ENCODE peak calls at places on chromosomes 3 and 15, in eight cellular contexts. One of them, this sample, is unnamed.

GRCh38 chr3:113436794-113437193 is 4.5 kb downstream of the CFAP44 start:
- DNase-seq in GM23338: peak; percentile 14
- DNase-seq in prostate gland: no peak
- DNase-seq in SK-N-SH: no peak
- DNase-seq in breast epithelium: no peak
- DNase-seq in stomach: no peak
- DNase-seq in sigmoid colon: no peak
- DNase-seq in transverse colon: no peak
- DNase-seq in this sample: no peak

GRCh38 chr3:59433546-59433945 is 383.7 kb upstream of the CFAP20DC start:
- DNase-seq in stomach: no peak
- DNase-seq in SK-N-SH: no peak
- DNase-seq in GM23338: no peak
- DNase-seq in breast epithelium: no peak
- DNase-seq in transverse colon: no peak
- DNase-seq in prostate gland: no peak
- DNase-seq in sigmoid colon: no peak
- DNase-seq in this sample: no peak

GRCh38 chr3:184360834-184361531 is 422 bp downstream of the CLCN2 start:
- DNase-seq in GM23338: no peak
- DNase-seq in breast epithelium: no peak
- DNase-seq in SK-N-SH: no peak
- DNase-seq in sigmoid colon: no peak
- DNase-seq in prostate gland: no peak
- DNase-seq in transverse colon: no peak
- DNase-seq in stomach: no peak
- DNase-seq in this sample: no peak

GRCh38 chr15:39961051-39961450 is 27.1 kb downstream of the EIF2AK4 start:
- DNase-seq in prostate gland: no peak
- DNase-seq in stomach: no peak
- DNase-seq in sigmoid colon: no peak
- DNase-seq in GM23338: no peak
- DNase-seq in breast epithelium: no peak
- DNase-seq in transverse colon: no peak
- DNase-seq in SK-N-SH: no peak
- DNase-seq in this sample: no peak

GRCh38 chr3:144586382-144586781 is 614.8 kb downstream of the DIPK2A start:
- DNase-seq in prostate gland: no peak
- DNase-seq in stomach: no peak
- DNase-seq in transverse colon: no peak
- DNase-seq in SK-N-SH: no peak
- DNase-seq in sigmoid colon: no peak
- DNase-seq in breast epithelium: no peak
- DNase-seq in GM23338: no peak
- DNase-seq in this sample: no peak

GRCh38 chr3:59388555-59389280 is 338.9 kb upstream of the CFAP20DC start:
- DNase-seq in SK-N-SH: no peak
- DNase-seq in stomach: no peak
- DNase-seq in sigmoid colon: no peak
- DNase-seq in breast epithelium: no peak
- DNase-seq in GM23338: no peak
- DNase-seq in transverse colon: no peak
- DNase-seq in prostate gland: no peak
- DNase-seq in this sample: no peak

GRCh38 chr3:28836199-28836598 is 444.7 kb upstream of the RBMS3 start:
- DNase-seq in breast epithelium: no peak
- DNase-seq in sigmoid colon: no peak
- DNase-seq in stomach: no peak
- DNase-seq in transverse colon: no peak
- DNase-seq in GM23338: no peak
- DNase-seq in prostate gland: no peak
- DNase-seq in SK-N-SH: no peak
- DNase-seq in this sample: no peak

GRCh38 chr3:21294768-21295167 is 456.2 kb downstream of the ZNF385D start:
- DNase-seq in transverse colon: no peak
- DNase-seq in breast epithelium: no peak
- DNase-seq in prostate gland: no peak
- DNase-seq in GM23338: no peak
- DNase-seq in sigmoid colon: no peak
- DNase-seq in stomach: no peak
- DNase-seq in SK-N-SH: no peak
- DNase-seq in this sample: no peak

GRCh38 chr15:40347559-40348470 is 3.0 kb upstream of the PHGR1 start:
- DNase-seq in transverse colon: peak; percentile 89
- DNase-seq in breast epithelium: no peak
- DNase-seq in GM23338: no peak
- DNase-seq in sigmoid colon: no peak
- DNase-seq in stomach: peak; percentile 59
- DNase-seq in SK-N-SH: no peak
- DNase-seq in prostate gland: no peak
- DNase-seq in this sample: no peak

GRCh38 chr15:77266708-77267387 is 153.1 kb downstream of the PEAK1 start:
- DNase-seq in sigmoid colon: no peak
- DNase-seq in SK-N-SH: no peak
- DNase-seq in transverse colon: no peak
- DNase-seq in prostate gland: no peak
- DNase-seq in breast epithelium: no peak
- DNase-seq in GM23338: no peak
- DNase-seq in stomach: no peak
- DNase-seq in this sample: no peak

GRCh38 chr3:52128118-52128683 is 26.0 kb downstream of the POC1A start:
- DNase-seq in GM23338: peak; percentile 9
- DNase-seq in transverse colon: no peak
- DNase-seq in prostate gland: no peak
- DNase-seq in breast epithelium: no peak
- DNase-seq in stomach: peak; percentile 53
- DNase-seq in SK-N-SH: peak; percentile 76
- DNase-seq in sigmoid colon: no peak
- DNase-seq in this sample: no peak

GRCh38 chr15:68301300-68301699 is 23.8 kb downstream of the FEM1B start:
- DNase-seq in breast epithelium: no peak
- DNase-seq in SK-N-SH: no peak
- DNase-seq in transverse colon: no peak
- DNase-seq in stomach: no peak
- DNase-seq in sigmoid colon: no peak
- DNase-seq in prostate gland: no peak
- DNase-seq in GM23338: no peak
- DNase-seq in this sample: no peak

GRCh38 chr3:134336587-134336986 is 37.7 kb downstream of the AMOTL2 start:
- DNase-seq in transverse colon: no peak
- DNase-seq in sigmoid colon: no peak
- DNase-seq in stomach: no peak
- DNase-seq in GM23338: no peak
- DNase-seq in SK-N-SH: no peak
- DNase-seq in breast epithelium: no peak
- DNase-seq in prostate gland: no peak
- DNase-seq in this sample: no peak

GRCh38 chr3:51024765-51025681 is 350.3 kb downstream of the DOCK3 start:
- DNase-seq in sigmoid colon: no peak
- DNase-seq in prostate gland: peak; percentile 5
- DNase-seq in SK-N-SH: no peak
- DNase-seq in breast epithelium: no peak
- DNase-seq in transverse colon: peak; percentile 60
- DNase-seq in GM23338: peak; percentile 3
- DNase-seq in stomach: peak; percentile 50
- DNase-seq in this sample: no peak

GRCh38 chr15:80201256-80202015 is 48.6 kb downstream of the FAH start:
- DNase-seq in stomach: no peak
- DNase-seq in SK-N-SH: no peak
- DNase-seq in breast epithelium: no peak
- DNase-seq in transverse colon: no peak
- DNase-seq in prostate gland: no peak
- DNase-seq in GM23338: no peak
- DNase-seq in sigmoid colon: no peak
- DNase-seq in this sample: peak; percentile 79
- TF ChIP-seq POLR2AphosphoS5 in stomach: no peak
- TF ChIP-seq POLR2AphosphoS5 in SK-N-SH: no peak
- TF ChIP-seq POLR2AphosphoS5 in breast epithelium: no peak
- TF ChIP-seq POLR2AphosphoS5 in transverse colon: no peak
- TF ChIP-seq POLR2AphosphoS5 in prostate gland: no peak
- TF ChIP-seq POLR2AphosphoS5 in GM23338: no peak
- TF ChIP-seq POLR2AphosphoS5 in sigmoid colon: no peak
- TF ChIP-seq POLR2AphosphoS5 in this sample: no peak

DNA sequence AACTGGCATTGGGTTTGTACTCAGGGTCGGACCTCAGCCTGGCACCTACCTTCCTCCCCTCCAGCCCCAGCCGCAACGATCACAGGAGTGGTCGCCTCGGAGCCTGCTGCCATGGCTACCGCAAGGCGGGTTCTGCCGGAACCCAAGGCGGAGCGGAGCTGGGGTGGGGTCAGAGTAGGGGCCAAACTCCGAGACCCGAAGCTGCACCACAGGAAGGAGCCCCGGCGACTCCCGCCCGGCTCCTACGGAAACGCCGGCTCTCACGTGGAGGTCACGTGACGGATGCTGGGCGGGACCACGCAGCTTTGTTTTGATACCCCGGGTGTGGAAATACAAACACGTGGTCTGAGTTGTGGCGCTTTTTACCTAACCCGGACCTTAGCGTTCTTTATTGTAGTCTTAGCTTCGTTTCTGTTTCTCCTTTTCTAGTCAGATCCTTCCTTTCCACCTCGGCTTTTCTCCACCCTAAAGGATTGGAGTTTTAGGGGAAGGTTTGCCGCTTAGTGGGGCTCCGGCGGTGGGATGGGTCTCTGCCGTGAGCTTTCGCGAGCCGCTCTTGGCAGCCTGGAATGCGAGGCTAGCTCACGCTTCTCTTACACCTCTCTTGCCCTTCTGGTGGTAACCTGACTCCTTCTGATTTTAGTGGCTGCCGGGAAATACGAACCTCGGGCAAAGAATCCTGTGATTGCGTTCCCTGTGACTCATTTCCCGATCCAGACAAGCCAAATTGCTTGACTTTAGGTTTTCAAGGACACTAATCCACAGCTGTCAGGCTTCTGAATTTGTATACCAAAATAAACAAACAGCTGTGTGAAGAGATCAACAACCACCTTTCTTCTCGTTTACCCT is at the start of gene HSPBAP1:
- DNase-seq in SK-N-SH: peak; percentile 92
- DNase-seq in sigmoid colon: peak; percentile 96
- DNase-seq in stomach: peak; percentile 93
- DNase-seq in transverse colon: peak; percentile 96
- DNase-seq in breast epithelium: peak; percentile 90
- DNase-seq in GM23338: peak; percentile 98
- DNase-seq in prostate gland: peak; percentile 93
- DNase-seq in this sample: no peak
- TF ChIP-seq POLR2AphosphoS5 in SK-N-SH: peak; percentile 50
- TF ChIP-seq POLR2AphosphoS5 in sigmoid colon: peak; percentile 64
- TF ChIP-seq POLR2AphosphoS5 in stomach: peak; percentile 39
- TF ChIP-seq POLR2AphosphoS5 in transverse colon: peak; percentile 63
- TF ChIP-seq POLR2AphosphoS5 in breast epithelium: peak; percentile 69
- TF ChIP-seq POLR2AphosphoS5 in GM23338: peak; percentile 57
- TF ChIP-seq POLR2AphosphoS5 in prostate gland: peak; percentile 88
- TF ChIP-seq POLR2AphosphoS5 in this sample: peak; percentile 92

DNA sequence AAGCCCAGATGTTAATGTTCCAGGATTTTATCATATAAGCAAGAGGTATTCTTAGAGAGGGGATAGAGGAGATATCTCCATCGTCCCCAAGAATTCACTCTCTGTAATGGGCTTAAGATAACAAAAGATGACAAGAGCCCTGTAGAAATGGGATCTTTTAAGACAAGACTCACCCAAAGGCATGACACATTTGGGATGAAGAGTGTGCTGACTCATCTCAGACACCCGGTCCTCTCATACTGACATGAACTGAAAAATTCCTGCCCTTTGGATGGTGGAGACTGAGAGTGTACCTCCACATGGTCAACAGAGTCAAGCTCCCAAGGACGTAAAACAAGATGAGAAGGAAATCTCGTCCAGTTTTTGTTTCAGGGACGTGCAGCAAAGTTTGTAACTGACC is 11.0 kb downstream of the LEKR1 start:
- DNase-seq in transverse colon: no peak
- DNase-seq in GM23338: no peak
- DNase-seq in prostate gland: no peak
- DNase-seq in stomach: no peak
- DNase-seq in SK-N-SH: no peak
- DNase-seq in breast epithelium: no peak
- DNase-seq in sigmoid colon: no peak
- DNase-seq in this sample: no peak
- TF ChIP-seq POLR2AphosphoS5 in transverse colon: no peak
- TF ChIP-seq POLR2AphosphoS5 in GM23338: no peak
- TF ChIP-seq POLR2AphosphoS5 in prostate gland: no peak
- TF ChIP-seq POLR2AphosphoS5 in stomach: no peak
- TF ChIP-seq POLR2AphosphoS5 in SK-N-SH: no peak
- TF ChIP-seq POLR2AphosphoS5 in breast epithelium: no peak
- TF ChIP-seq POLR2AphosphoS5 in sigmoid colon: no peak
- TF ChIP-seq POLR2AphosphoS5 in this sample: no peak

GRCh38 chr3:186785517-186786018 is 2.2 kb downstream of the EIF4A2 start:
- DNase-seq in prostate gland: no peak
- DNase-seq in SK-N-SH: no peak
- DNase-seq in stomach: no peak
- DNase-seq in sigmoid colon: no peak
- DNase-seq in breast epithelium: no peak
- DNase-seq in GM23338: no peak
- DNase-seq in transverse colon: no peak
- DNase-seq in this sample: no peak

GRCh38 chr3:186783731-186784515 is 546 bp downstream of the EIF4A2 start:
- DNase-seq in stomach: peak; percentile 88
- DNase-seq in GM23338: peak; percentile 73
- DNase-seq in sigmoid colon: peak; percentile 94
- DNase-seq in prostate gland: peak; percentile 84
- DNase-seq in transverse colon: peak; percentile 89
- DNase-seq in breast epithelium: peak; percentile 87
- DNase-seq in SK-N-SH: peak; percentile 81
- DNase-seq in this sample: peak; percentile 91

GRCh38 chr3:186786810-186787375 is 3.5 kb downstream of the EIF4A2 start:
- DNase-seq in prostate gland: no peak
- DNase-seq in transverse colon: no peak
- DNase-seq in GM23338: no peak
- DNase-seq in SK-N-SH: no peak
- DNase-seq in breast epithelium: no peak
- DNase-seq in stomach: no peak
- DNase-seq in sigmoid colon: no peak
- DNase-seq in this sample: no peak

GRCh38 chr3:186783070-186783730 is at the start of gene EIF4A2:
- DNase-seq in sigmoid colon: peak; percentile 95
- DNase-seq in GM23338: peak; percentile 95
- DNase-seq in transverse colon: peak; percentile 92
- DNase-seq in SK-N-SH: peak; percentile 96
- DNase-seq in breast epithelium: peak; percentile 92
- DNase-seq in prostate gland: peak; percentile 87
- DNase-seq in stomach: peak; percentile 92
- DNase-seq in this sample: peak; percentile 94

DNA sequence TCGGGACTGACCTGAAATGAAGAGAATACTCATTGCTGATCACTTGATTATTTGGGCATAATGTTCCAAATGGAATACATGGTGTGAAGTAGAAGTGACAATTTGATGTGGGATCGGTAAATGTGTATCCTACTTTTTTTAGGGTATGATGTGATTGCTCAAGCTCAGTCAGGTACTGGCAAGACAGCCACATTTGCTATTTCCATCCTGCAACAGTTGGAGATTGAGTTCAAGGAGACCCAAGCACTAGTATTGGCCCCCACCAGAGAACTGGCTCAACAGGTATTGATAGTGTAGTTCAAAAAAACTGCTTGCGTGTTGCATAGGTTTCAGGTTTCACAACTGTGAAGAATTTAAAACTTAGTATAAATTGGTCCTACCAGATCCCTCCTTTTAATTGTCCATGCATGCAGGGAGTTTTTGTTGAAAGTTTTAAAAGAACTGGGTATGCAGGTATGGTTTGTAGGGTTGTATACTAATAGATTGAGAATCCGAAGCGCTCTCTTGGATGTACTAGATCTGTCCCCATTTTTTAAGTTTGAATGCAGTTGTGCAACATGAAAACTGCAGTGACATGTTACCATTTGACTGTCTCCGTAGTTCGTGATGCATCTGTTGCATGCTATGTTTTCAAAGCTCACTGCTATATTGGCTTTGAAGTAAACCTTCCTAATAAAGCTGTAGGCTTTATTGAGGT is 1.6 kb downstream of the EIF4A2 start:
- DNase-seq in GM23338: no peak
- DNase-seq in transverse colon: no peak
- DNase-seq in prostate gland: no peak
- DNase-seq in breast epithelium: no peak
- DNase-seq in sigmoid colon: no peak
- DNase-seq in SK-N-SH: no peak
- DNase-seq in stomach: no peak
- DNase-seq in this sample: no peak
- TF ChIP-seq POLR2AphosphoS5 in GM23338: no peak
- TF ChIP-seq POLR2AphosphoS5 in transverse colon: no peak
- TF ChIP-seq POLR2AphosphoS5 in prostate gland: no peak
- TF ChIP-seq POLR2AphosphoS5 in breast epithelium: no peak
- TF ChIP-seq POLR2AphosphoS5 in sigmoid colon: no peak
- TF ChIP-seq POLR2AphosphoS5 in SK-N-SH: peak; percentile 39
- TF ChIP-seq POLR2AphosphoS5 in stomach: no peak
- TF ChIP-seq POLR2AphosphoS5 in this sample: no peak

This sample was measured in vagina.